ENCODE peak calls at places on chromosome 21, in eight cellular contexts. A is coronary artery, C is fibroblast of mammary gland, Q is HEK293T, V is GM23338, D is endothelial cell of umbilical vein, L is left ventricle myocardium superior, T is HS-27A. X is an unnamed sample.
A peak's percentile ranks its signal among the peaks of the same experiment; 100 is the strongest.

GRCh38 chr21:43976661-43977060 is 35.4 kb upstream of the TRAPPC10 start:
- DNase-seq in A (no peak), C (no peak), Q (no peak), V (no peak), D (no peak), L (no peak), T (no peak), X (no peak)

GRCh38 chr21:17613242-17613676 is 558 bp upstream of the BTG3 start:
- DNase-seq in A (peak; percentile 76), C (peak; percentile 10), Q (peak; percentile 34), V (no peak), D (peak; percentile 22), L (peak; percentile 56), T (no peak), X (no peak)

GRCh38 chr21:34129971-34130597 is 56.7 kb downstream of the MRPS6 start:
- DNase-seq in A (no peak), C (peak; percentile 11), Q (peak; percentile 25), V (peak; percentile 75), D (no peak), L (no peak), T (no peak), X (peak; percentile 34)

GRCh38 chr21:17045214-17045835 is 467.5 kb upstream of the CXADR start:
- DNase-seq in A (no peak), C (peak; percentile 65), Q (peak; percentile 36), V (peak; percentile 38), D (peak; percentile 37), L (no peak), T (peak; percentile 8), X (peak; percentile 32)

GRCh38 chr21:35529141-35529863 is 480.2 kb upstream of the RUNX1 start:
- DNase-seq in A (no peak), C (no peak), Q (no peak), V (no peak), D (no peak), L (no peak), T (no peak), X (peak; percentile 66)

GRCh38 chr21:15219866-15220265 is 155.1 kb upstream of the NRIP1 start:
- DNase-seq in A (no peak), C (no peak), Q (no peak), V (no peak), D (no peak), L (no peak), T (no peak), X (no peak)

GRCh38 chr21:39676054-39676771 is 63.5 kb downstream of the B3GALT5 start:
- DNase-seq in A (no peak), C (peak; percentile 19), Q (no peak), V (no peak), D (no peak), L (peak; percentile 59), T (no peak), X (peak; percentile 88)

GRCh38 chr21:17270234-17270633 is 242.6 kb upstream of the CXADR start:
- DNase-seq in A (no peak), C (peak; percentile 72), Q (peak; percentile 59), V (peak; percentile 44), D (peak; percentile 38), L (peak; percentile 41), T (peak; percentile 4), X (peak; percentile 66)

GRCh38 chr21:41828884-41829360 is 50.2 kb downstream of the PRDM15 start:
- DNase-seq in A (no peak), C (no peak), Q (no peak), V (no peak), D (no peak), L (no peak), T (no peak), X (no peak)

GRCh38 chr21:17512245-17513213 is at the start of gene CXADR:
- DNase-seq in A (no peak), C (no peak), Q (peak; percentile 96), V (peak; percentile 95), D (peak; percentile 48), L (peak; percentile 88), T (no peak), X (peak; percentile 39)

GRCh38 chr21:45901061-45901690 is 80.4 kb upstream of the COL6A1 start:
- DNase-seq in A (no peak), C (no peak), Q (no peak), V (no peak), D (no peak), L (no peak), T (no peak), X (no peak)

GRCh38 chr21:40793057-40793456 is 53.9 kb downstream of the DSCAM start:
- DNase-seq in A (no peak), C (no peak), Q (no peak), V (no peak), D (no peak), L (no peak), T (no peak), X (no peak)

GRCh38 chr21:27572681-27573080 is 605.8 kb upstream of the ADAMTS5 start:
- DNase-seq in A (no peak), C (peak; percentile 90), Q (no peak), V (no peak), D (no peak), L (no peak), T (peak; percentile 85), X (peak; percentile 86)

GRCh38 chr21:39114871-39115658 is 68.2 kb downstream of the PSMG1 start:
- DNase-seq in A (no peak), C (peak; percentile 56), Q (no peak), V (no peak), D (no peak), L (no peak), T (peak; percentile 63), X (peak; percentile 75)

GRCh38 chr21:39096754-39097153 is 86.5 kb downstream of the PSMG1 start:
- DNase-seq in A (no peak), C (no peak), Q (no peak), V (peak; percentile 76), D (no peak), L (no peak), T (no peak), X (no peak)

X was measured in iris pigment epithelial cell.